ENCODE peak calls at places on chromosomes 3 and 15, in six cellular contexts. W is GM12878, J is HepG2, U is K562, F is A549, D is endothelial cell of umbilical vein. V is an unnamed sample.

GRCh38 chr3:129365779-129366178 is 62.7 kb downstream of the EFCAB12 start:
- DNase-seq in U (no peak), D (no peak), F (no peak), W (no peak), J (no peak), V (no peak)

GRCh38 chr3:66490214-66490613 is 10.6 kb downstream of the LRIG1 start:
- DNase-seq in U (no peak), D (peak), J (no peak), F (no peak), W (no peak), V (no peak)

GRCh38 chr15:89143503-89144162 is 55.4 kb downstream of the ABHD2 start:
- DNase-seq in F (no peak), U (no peak), D (peak), J (no peak), W (peak), V (peak)

GRCh38 chr3:57383838-57384237 is 91.4 kb upstream of the ASB14 start:
- DNase-seq in D (no peak), W (no peak), F (no peak), J (peak), U (no peak), V (no peak)

GRCh38 chr15:89419370-89419984 is 76.9 kb downstream of the RHCG start:
- DNase-seq in F (peak), W (no peak), U (peak), J (peak), D (peak), V (peak)

GRCh38 chr15:89494006-89494405 is 2.4 kb downstream of the RHCG start:
- DNase-seq in U (no peak), D (no peak), J (no peak), F (no peak), W (no peak), V (no peak)

GRCh38 chr3:182650568-182651128 is 142.7 kb upstream of the ATP11B start:
- DNase-seq in W (no peak), D (no peak), U (no peak), F (no peak), J (no peak), V (no peak)

GRCh38 chr3:72660270-72661114 is 187.8 kb downstream of the SHQ1 start:
- DNase-seq in F (no peak), J (no peak), U (no peak), W (no peak), D (no peak), V (no peak)

GRCh38 chr3:156781310-156782230 is 44.6 kb upstream of the LEKR1 start:
- DNase-seq in W (no peak), F (peak), J (no peak), D (peak), U (peak), V (no peak)

GRCh38 chr3:29822051-29822450 is 541.2 kb downstream of the RBMS3 start:
- DNase-seq in J (no peak), F (no peak), W (no peak), D (peak), U (no peak), V (no peak)

GRCh38 chr3:46114324-46114988 is 87.2 kb upstream of the XCR1 start:
- DNase-seq in D (no peak), F (no peak), W (no peak), U (no peak), J (peak), V (peak)

GRCh38 chr15:85453144-85453872 is 72.9 kb downstream of the AKAP13 start:
- DNase-seq in F (no peak), W (no peak), D (no peak), J (no peak), U (no peak), V (no peak)

GRCh38 chr15:38002883-38003477 is 68.5 kb downstream of the TMCO5A start:
- DNase-seq in F (no peak), U (no peak), W (peak), D (peak), J (peak), V (peak)

GRCh38 chr3:125622381-125622788 is 27.1 kb upstream of the OSBPL11 start:
- DNase-seq in J (no peak), D (no peak), W (no peak), F (no peak), U (no peak), V (no peak)

GRCh38 chr3:24390169-24390821 is 104.4 kb downstream of the THRB start:
- DNase-seq in W (no peak), D (no peak), F (no peak), J (no peak), U (no peak), V (no peak)

GRCh38 chr3:42535981-42536784 is 33.7 kb downstream of the VIPR1 start:
- DNase-seq in W (no peak), D (peak), F (peak), U (peak), J (peak), V (peak)

GRCh38 chr3:89212614-89213013 is 105.2 kb downstream of the EPHA3 start:
- DNase-seq in J (no peak), D (no peak), F (no peak), U (no peak), W (no peak), V (no peak)

GRCh38 chr3:85120879-85121278 is 162.1 kb downstream of the CADM2 start:
- DNase-seq in U (no peak), J (no peak), F (no peak), D (no peak), W (no peak), V (no peak)
- TF ChIP-seq MYC in U (no peak), J (no peak), F (no peak), D (no peak), W (no peak), V (no peak)

GRCh38 chr15:78041946-78042345 is 35.6 kb downstream of the TBC1D2B start:
- DNase-seq in F (no peak), W (no peak), U (no peak), J (no peak), D (no peak), V (no peak)

GRCh38 chr15:78047631-78048409 is 29.7 kb downstream of the TBC1D2B start:
- DNase-seq in F (no peak), D (peak), W (no peak), J (no peak), U (no peak), V (peak)

GRCh38 chr15:78046796-78047341 is 30.6 kb downstream of the TBC1D2B start:
- DNase-seq in J (no peak), D (no peak), W (no peak), U (no peak), F (no peak), V (peak)

GRCh38 chr15:78045189-78045588 is 32.3 kb downstream of the TBC1D2B start:
- DNase-seq in F (no peak), W (no peak), U (no peak), J (no peak), D (no peak), V (no peak)

DNA sequence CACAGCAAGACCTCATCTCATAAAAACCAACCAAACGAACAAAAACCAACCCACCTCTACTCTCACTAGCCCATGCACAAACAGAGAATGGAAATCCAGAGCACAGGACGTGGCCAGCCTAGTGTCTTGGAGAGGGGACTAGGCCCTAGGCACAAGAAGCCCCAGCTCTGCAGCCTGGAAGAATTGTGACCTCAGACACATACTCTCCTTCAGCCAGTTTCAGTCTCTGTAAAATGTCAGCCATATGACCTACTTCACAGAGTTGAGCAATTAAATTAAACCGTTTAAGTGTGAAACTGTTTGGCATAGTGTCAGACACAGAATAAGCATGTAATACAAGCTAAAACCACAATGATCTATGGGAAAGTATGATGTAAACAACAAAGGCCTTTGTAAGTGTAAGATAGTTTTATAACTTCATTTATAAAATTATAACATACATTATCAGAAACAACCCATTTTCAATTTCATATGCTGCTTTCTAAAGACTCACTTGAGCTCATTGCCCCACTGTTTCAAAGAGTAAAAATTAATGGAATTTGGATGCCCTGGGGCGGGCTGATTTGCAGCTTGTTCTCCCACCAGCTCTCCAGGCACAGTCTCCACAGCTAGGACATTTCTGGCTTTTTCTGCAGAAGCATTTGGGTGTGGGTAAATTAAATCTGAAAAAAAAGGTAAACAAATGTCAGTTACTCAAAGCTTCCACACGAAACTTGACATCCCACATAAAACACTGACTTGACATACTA is 32.9 kb downstream of the TBC1D2B start:
- DNase-seq in J (no peak), D (no peak), U (no peak), W (no peak), F (no peak), V (peak)
- TF ChIP-seq MYC in J (no peak), D (no peak), U (no peak), W (no peak), F (no peak), V (no peak)

GRCh38 chr3:194089357-194090177 is 46.4 kb upstream of the HES1 start:
- DNase-seq in U (peak), W (no peak), D (peak), J (peak), F (peak), V (peak)
- TF ChIP-seq MYC in U (no peak), W (no peak), D (peak), J (peak), F (no peak), V (peak)

GRCh38 chr15:52082197-52083036 is 30.2 kb downstream of the BCL2L10 start:
- DNase-seq in W (peak), F (no peak), U (no peak), J (no peak), D (no peak), V (peak)
- TF ChIP-seq MYC in W (no peak), F (no peak), U (no peak), J (no peak), D (no peak), V (no peak)

GRCh38 chr15:42035362-42035761 is 14.5 kb upstream of the PLA2G4E start:
- DNase-seq in W (peak), J (no peak), F (no peak), D (no peak), U (no peak), V (peak)
- TF ChIP-seq MYC in W (no peak), J (no peak), F (no peak), D (no peak), U (no peak), V (no peak)

GRCh38 chr3:165748094-165748493 is 89.1 kb downstream of the BCHE start:
- DNase-seq in J (no peak), F (no peak), W (no peak), D (no peak), U (no peak), V (no peak)

GRCh38 chr3:165746874-165747273 is 90.3 kb downstream of the BCHE start:
- DNase-seq in F (no peak), W (no peak), D (no peak), J (no peak), U (no peak), V (no peak)

GRCh38 chr3:165744025-165744424 is 93.2 kb downstream of the BCHE start:
- DNase-seq in J (no peak), F (no peak), W (no peak), U (no peak), D (no peak), V (no peak)

DNA sequence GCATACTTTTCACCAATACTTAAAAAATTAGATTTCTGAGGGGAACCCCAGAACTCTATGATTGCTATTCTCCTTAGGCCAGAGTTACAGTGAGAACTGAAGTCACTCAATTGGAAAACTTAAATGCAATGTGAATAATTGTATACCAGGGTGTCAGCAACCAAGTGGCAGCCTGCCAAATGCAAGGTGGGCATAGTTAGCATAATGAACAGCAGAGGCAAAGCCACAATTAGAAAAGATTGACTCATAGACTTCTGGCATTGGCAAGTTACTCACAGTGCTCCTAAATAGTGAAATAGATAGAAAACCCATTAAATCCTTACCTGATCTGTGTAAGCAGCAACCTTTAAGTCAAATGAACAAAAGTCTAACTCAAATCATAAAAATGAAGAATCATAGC is 94.9 kb downstream of the BCHE start:
- DNase-seq in D (no peak), J (no peak), W (no peak), F (no peak), U (no peak), V (no peak)
- TF ChIP-seq MYC in D (no peak), J (no peak), W (no peak), F (no peak), U (no peak), V (no peak)

GRCh38 chr3:64668582-64669510 is 19.0 kb downstream of the ADAMTS9 start:
- DNase-seq in J (no peak), F (no peak), W (no peak), U (no peak), D (peak), V (no peak)
- TF ChIP-seq MYC in J (no peak), F (no peak), W (no peak), U (no peak), D (no peak), V (no peak)

DNA sequence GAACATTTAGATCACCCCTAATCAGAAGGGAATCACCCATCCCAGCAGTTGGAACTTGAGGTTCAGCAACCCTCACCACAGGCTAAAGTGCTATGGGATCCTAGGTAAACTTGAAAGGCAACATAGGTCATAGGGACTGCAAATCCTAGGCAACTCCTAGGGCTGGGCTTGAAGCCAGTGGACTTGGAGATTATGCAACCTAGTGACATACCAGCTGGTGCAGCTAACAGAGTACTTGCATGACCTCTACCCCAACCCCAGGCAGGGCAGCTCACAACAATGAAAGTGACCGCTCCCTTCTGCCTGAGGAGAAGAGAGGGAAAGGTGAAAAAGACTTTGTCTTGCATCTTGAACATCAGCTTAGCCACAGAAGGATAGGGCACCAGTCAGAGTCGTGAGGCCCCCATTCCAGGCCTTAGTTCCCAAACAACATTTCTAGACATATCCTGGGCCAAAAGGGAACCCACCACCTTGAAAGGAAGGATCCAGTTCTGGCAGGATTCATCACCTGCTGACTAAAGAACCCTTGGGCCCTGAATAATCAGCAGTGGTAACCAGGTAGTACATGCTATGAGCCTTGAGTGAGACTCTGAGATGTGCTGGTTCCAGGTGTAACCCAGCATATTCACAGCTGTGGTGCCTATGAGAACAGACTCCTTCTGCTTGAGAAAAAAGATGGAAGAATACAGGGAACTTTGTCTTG is 37.6 kb upstream of the FBN1 start:
- DNase-seq in D (no peak), J (peak), U (no peak), F (no peak), W (no peak), V (no peak)
- TF ChIP-seq MYC in D (no peak), J (no peak), U (no peak), F (no peak), W (no peak), V (no peak)

DNA sequence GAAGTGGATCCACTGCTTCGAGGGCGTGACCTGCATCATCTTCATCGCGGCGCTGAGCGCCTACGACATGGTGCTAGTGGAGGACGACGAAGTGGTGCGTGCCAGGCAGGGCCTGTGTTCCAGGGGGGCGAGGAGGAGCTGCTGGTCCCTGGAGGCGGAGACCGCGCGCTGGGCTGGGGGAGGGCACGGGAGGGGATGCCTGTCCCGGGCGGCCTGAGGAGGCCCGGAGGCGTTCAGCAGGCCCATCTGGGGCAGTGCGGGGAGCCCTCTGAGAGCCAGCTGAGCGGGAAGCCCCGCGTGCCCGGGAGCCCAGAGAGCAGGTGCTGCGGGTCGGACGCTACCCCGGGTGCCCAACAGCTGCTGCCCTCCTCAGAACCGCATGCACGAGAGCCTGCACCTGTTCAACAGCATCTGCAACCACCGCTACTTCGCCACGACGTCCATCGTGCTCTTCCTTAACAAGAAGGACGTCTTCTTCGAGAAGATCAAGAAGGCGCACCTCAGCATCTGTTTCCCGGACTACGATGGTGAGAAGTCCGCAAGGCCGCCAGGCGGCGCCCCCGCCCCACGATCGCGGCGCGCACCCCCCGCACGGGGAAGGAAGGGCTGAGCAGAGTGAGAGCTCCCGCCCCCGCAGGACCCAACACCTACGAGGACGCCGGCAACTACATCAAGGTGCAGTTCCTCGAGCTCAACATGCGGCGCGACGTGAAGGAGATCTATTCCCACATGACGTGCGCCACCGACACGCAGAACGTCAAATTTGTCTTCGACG is 2.9 kb downstream of the GNAT1 start:
- DNase-seq in F (peak), D (peak), J (peak), W (no peak), U (peak), V (peak)
- TF ChIP-seq MYC in F (no peak), D (no peak), J (peak), W (no peak), U (no peak), V (peak)

DNA sequence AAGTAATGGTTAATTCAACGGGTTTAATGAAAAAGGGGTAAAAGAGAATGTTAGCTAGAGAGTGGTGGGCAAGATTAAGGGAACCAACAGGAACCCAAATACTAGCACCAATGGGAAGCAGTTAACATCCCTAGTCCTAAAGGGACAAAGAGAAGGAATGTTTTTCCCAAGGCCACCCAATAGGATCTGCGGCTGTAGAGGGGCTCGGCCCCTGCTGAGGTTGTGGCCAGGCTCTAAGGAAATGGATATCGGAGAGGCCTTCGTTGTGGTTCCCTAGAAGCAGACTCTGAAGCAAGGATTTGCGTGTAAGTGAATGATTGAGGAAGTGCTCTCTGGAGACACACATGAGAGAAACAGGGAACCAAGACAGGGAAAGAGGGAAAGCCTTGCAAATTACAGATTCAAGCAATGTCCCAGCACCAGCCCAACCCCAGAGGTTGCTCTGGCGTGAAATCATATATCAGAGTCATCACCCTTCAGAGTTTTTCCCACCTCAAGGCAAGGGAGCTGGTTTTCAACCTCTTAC is 83.6 kb upstream of the TNIK start:
- DNase-seq in J (no peak), W (no peak), U (no peak), F (no peak), D (no peak), V (no peak)
- TF ChIP-seq MYC in J (no peak), W (no peak), U (no peak), F (no peak), D (no peak), V (no peak)